ENCODE peak calls at places on chromosome 9, in four cellular contexts. K is H4; A is mammary epithelial cell; R is stimulated activated CD8-positive, alpha-beta memory T cell treated with anti-CD3 and anti-CD28 coated beads, Interleukin-2, amount 100 ng/mL, for 48 hours. Z is an unnamed sample.

GRCh38 chr9:117796681-117797080 is 92.5 kb downstream of the TLR4 start:
- DNase-seq in K (no peak), A (no peak), R (no peak), Z (no peak)

GRCh38 chr9:26296910-26297309 is 595.7 kb downstream of the CAAP1 start:
- DNase-seq in A (peak), K (no peak), R (no peak), Z (no peak)

GRCh38 chr9:27192291-27192960 is 83.4 kb downstream of the TEK start:
- DNase-seq in R (no peak), A (no peak), K (no peak), Z (no peak)

GRCh38 chr9:1939926-1940368 is 75.2 kb upstream of the SMARCA2 start:
- DNase-seq in A (peak), K (peak), R (peak), Z (peak)

GRCh38 chr9:99190597-99191283 is 31.0 kb downstream of the ALG2 start:
- DNase-seq in K (no peak), A (no peak), R (no peak), Z (no peak)

GRCh38 chr9:133282454-133283238 is 7.6 kb upstream of the ABO start:
- DNase-seq in A (no peak), K (no peak), R (no peak), Z (no peak)

GRCh38 chr9:110444911-110445310 is 107.2 kb upstream of the TXNDC8 start:
- DNase-seq in K (peak), R (no peak), A (peak), Z (no peak)

GRCh38 chr9:134474656-134475050 is 148.4 kb downstream of the RXRA start:
- DNase-seq in A (no peak), R (no peak), K (no peak), Z (no peak)

GRCh38 chr9:89007041-89007440 is 15.8 kb downstream of the S1PR3 start:
- DNase-seq in A (no peak), K (no peak), R (no peak), Z (no peak)

GRCh38 chr9:105243015-105243686 is 1.3 kb upstream of the SLC44A1 start:
- DNase-seq in R (no peak), A (peak), K (peak), Z (no peak)

GRCh38 chr9:127796225-127796813 is 6.4 kb upstream of the FPGS start:
- DNase-seq in K (peak), A (no peak), R (no peak), Z (no peak)

GRCh38 chr9:72092820-72093219 is 32.4 kb upstream of the C9orf57 start:
- DNase-seq in R (no peak), A (no peak), K (peak), Z (no peak)

GRCh38 chr9:98057095-98057799 is 715 bp downstream of the NANS start:
- DNase-seq in A (peak), K (no peak), R (no peak), Z (peak)

GRCh38 chr9:126791406-126792230 is 13.2 kb upstream of the ZBTB43 start:
- DNase-seq in R (no peak), K (peak), A (peak), Z (peak)